ENCODE peak calls at places on chromosomes 7 and 10, in five cellular contexts. W is H9, S is neuronal stem cell, O is H1, I is trophoblast cell. T is an unnamed sample.

GRCh38 chr7:8590791-8591190 is 157.4 kb downstream of the NXPH1 start:
- DNase-seq in W (no peak), S (no peak), O (no peak), I (no peak), T (no peak)

GRCh38 chr10:110780704-110781103 is 91.0 kb upstream of the PDCD4 start:
- DNase-seq in W (no peak), S (no peak), O (no peak), I (no peak), T (no peak)

GRCh38 chr7:107746006-107746405 is 2.1 kb downstream of the CBLL1 start:
- DNase-seq in W (no peak), S (no peak), O (no peak), I (no peak), T (no peak)

GRCh38 chr10:16853201-16853600 is 36.0 kb upstream of the RSU1 start:
- DNase-seq in W (no peak), S (no peak), O (no peak), I (no peak), T (peak)

GRCh38 chr7:39691821-39692220 is 68.4 kb downstream of the RALA start:
- DNase-seq in W (no peak), S (no peak), O (no peak), I (no peak), T (peak)

GRCh38 chr10:70679498-70679897 is 7.2 kb downstream of the ADAMTS14 start:
- DNase-seq in W (no peak), S (no peak), O (no peak), I (no peak), T (no peak)

GRCh38 chr10:76430330-76430729 is 998.9 kb downstream of the LRMDA start:
- DNase-seq in W (no peak), S (no peak), O (no peak), I (no peak), T (peak)

GRCh38 chr10:31353574-31353973 is 34.6 kb downstream of the ZEB1 start:
- DNase-seq in W (no peak), S (no peak), O (no peak), I (peak), T (peak)

GRCh38 chr10:109247819-109248218 is 675.5 kb downstream of the XPNPEP1 start:
- DNase-seq in W (no peak), S (no peak), O (no peak), I (no peak), T (no peak)

GRCh38 chr10:77737608-77738007 is 100.0 kb upstream of the KCNMA1 start:
- DNase-seq in W (no peak), S (no peak), O (no peak), I (peak), T (peak)

GRCh38 chr7:156156734-156157408 is 344.6 kb upstream of the SHH start:
- DNase-seq in W (peak), S (peak), O (peak), I (peak), T (no peak)

GRCh38 chr10:91607661-91608442 is 25.0 kb downstream of the PPP1R3C start:
- DNase-seq in W (no peak), S (no peak), O (peak), I (no peak), T (no peak)

GRCh38 chr10:42367532-42368230 is 270.7 kb downstream of the ZNF33B start:
- DNase-seq in W (no peak), S (peak), O (no peak), I (peak), T (no peak)

GRCh38 chr10:17693009-17693408 is 49.1 kb downstream of the STAM start:
- DNase-seq in W (no peak), S (no peak), O (no peak), I (no peak), T (no peak)

GRCh38 chr10:123139521-123140163 is 3.9 kb downstream of the HMX3 start:
- DNase-seq in W (peak), S (no peak), O (peak), I (no peak), T (peak)

GRCh38 chr7:101099969-101100781 is 14.9 kb downstream of the TRIM56 start:
- DNase-seq in W (peak), S (peak), O (peak), I (peak), T (peak)

GRCh38 chr7:16265863-16266458 is 155.4 kb downstream of the CRPPA start:
- DNase-seq in W (no peak), S (no peak), O (no peak), I (no peak), T (no peak)

GRCh38 chr10:62652114-62652513 is 152.4 kb upstream of the ADO start:
- DNase-seq in W (no peak), S (no peak), O (no peak), I (no peak), T (no peak)

GRCh38 chr7:111238891-111239290 is 148.0 kb downstream of the LRRN3 start:
- DNase-seq in W (no peak), S (no peak), O (no peak), I (no peak), T (peak)

GRCh38 chr10:7797582-7797981 is 9.6 kb downstream of the ATP5F1C start:
- DNase-seq in W (no peak), S (no peak), O (no peak), I (peak), T (peak)

GRCh38 chr10:1155791-1156615 is 99.8 kb downstream of the WDR37 start:
- DNase-seq in W (no peak), S (no peak), O (peak), I (no peak), T (no peak)

GRCh38 chr10:44510716-44511115 is 125.8 kb upstream of the CXCL12 start:
- DNase-seq in W (no peak), S (no peak), O (no peak), I (no peak), T (no peak)

GRCh38 chr10:79346388-79347225 is 662 bp upstream of the PPIF start:
- DNase-seq in W (peak), S (no peak), O (peak), I (no peak), T (no peak)

GRCh38 chr10:131576341-131577177 is 265.0 kb upstream of the TCERG1L start:
- DNase-seq in W (no peak), S (no peak), O (peak), I (no peak), T (no peak)

GRCh38 chr7:5625938-5626337 is 155.5 kb downstream of the RNF216 start:
- DNase-seq in W (no peak), S (no peak), O (no peak), I (no peak), T (peak)

GRCh38 chr10:118444016-118444415 is 101.9 kb upstream of the FAM204A start:
- DNase-seq in W (no peak), S (no peak), O (no peak), I (no peak), T (no peak)

GRCh38 chr7:157521061-157521731 is 184.4 kb downstream of the DNAJB6 start:
- DNase-seq in W (peak), S (no peak), O (peak), I (no peak), T (no peak)

GRCh38 chr10:101897633-101898032 is 54.0 kb upstream of the KCNIP2 start:
- DNase-seq in W (no peak), S (no peak), O (no peak), I (no peak), T (peak)

GRCh38 chr7:152013974-152014373 is 11.5 kb upstream of the GALNT11 start:
- DNase-seq in W (no peak), S (no peak), O (no peak), I (no peak), T (no peak)

GRCh38 chr7:19069842-19070241 is 47.6 kb downstream of the TWIST1 start:
- DNase-seq in W (no peak), S (peak), O (no peak), I (no peak), T (no peak)

GRCh38 chr10:23914641-23915040 is 294.3 kb upstream of the KIAA1217 start:
- DNase-seq in W (no peak), S (no peak), O (no peak), I (no peak), T (no peak)

GRCh38 chr10:18043607-18044006 is 91.9 kb downstream of the SLC39A12 start:
- DNase-seq in W (no peak), S (no peak), O (no peak), I (no peak), T (no peak)

GRCh38 chr10:32150532-32151101 is 94.4 kb upstream of the KIF5B start:
- DNase-seq in W (no peak), S (no peak), O (no peak), I (no peak), T (no peak)

GRCh38 chr10:99234067-99234738 is 1.4 kb downstream of the HPSE2 start:
- DNase-seq in W (peak), S (no peak), O (peak), I (peak), T (peak)

GRCh38 chr10:17989908-17990767 is 38.4 kb downstream of the SLC39A12 start:
- DNase-seq in W (no peak), S (no peak), O (no peak), I (peak), T (peak)

GRCh38 chr7:47191876-47192291 is 390.0 kb downstream of the TNS3 start:
- DNase-seq in W (no peak), S (no peak), O (no peak), I (no peak), T (no peak)

GRCh38 chr7:47193003-47193402 is 388.9 kb downstream of the TNS3 start:
- DNase-seq in W (no peak), S (no peak), O (no peak), I (no peak), T (no peak)

GRCh38 chr7:47191316-47191715 is 390.6 kb downstream of the TNS3 start:
- DNase-seq in W (no peak), S (no peak), O (no peak), I (no peak), T (no peak)

GRCh38 chr7:47188653-47189315 is 393.1 kb downstream of the TNS3 start:
- DNase-seq in W (no peak), S (no peak), O (no peak), I (no peak), T (no peak)

GRCh38 chr7:47190462-47190861 is 391.4 kb downstream of the TNS3 start:
- DNase-seq in W (no peak), S (no peak), O (no peak), I (no peak), T (no peak)
- H2BK12ac ChIP-seq in W (no peak), S (no peak), O (no peak), I (no peak), T (no peak)

GRCh38 chr10:14291296-14291695 is 39.4 kb downstream of the FRMD4A start:
- DNase-seq in W (no peak), S (no peak), O (no peak), I (no peak), T (no peak)
- H2BK12ac ChIP-seq in W (no peak), S (no peak), O (no peak), I (no peak), T (no peak)

DNA sequence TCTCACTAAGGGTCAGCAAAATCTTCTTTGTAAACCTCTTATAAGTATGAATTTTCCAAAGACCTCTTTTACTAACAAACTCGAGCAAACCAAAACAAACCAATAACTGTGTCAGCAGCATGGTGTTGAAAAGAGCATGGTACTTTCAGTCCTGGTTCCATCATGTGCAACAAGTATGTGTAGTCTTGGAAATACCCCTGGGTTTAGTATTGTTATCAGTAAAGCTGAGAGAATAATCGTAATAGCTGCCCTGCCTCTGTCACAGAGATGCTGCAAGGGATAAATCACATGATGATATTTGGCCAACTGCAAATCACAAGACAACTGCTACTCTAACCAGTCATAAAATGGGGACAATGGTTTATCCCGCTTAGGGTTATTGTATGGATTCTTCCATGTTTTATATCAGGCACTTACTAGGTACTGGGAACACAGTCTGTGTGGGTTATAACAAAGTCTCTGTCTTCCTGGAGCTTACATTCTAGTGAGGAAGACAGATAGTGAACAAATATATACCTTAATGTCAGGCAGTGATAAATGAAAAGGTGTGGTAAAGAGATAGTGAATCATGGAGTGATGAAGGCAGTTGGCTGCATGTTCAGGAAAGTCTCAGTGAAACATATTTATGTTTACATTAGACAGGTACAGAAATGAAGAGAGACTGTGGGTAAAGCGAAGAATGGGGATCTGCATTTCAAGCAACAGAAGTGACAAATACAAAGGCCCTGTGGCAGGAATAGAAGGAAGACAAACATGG is 60.5 kb upstream of the C10orf90 start:
- DNase-seq in W (no peak), S (no peak), O (no peak), I (no peak), T (no peak)
- H2BK12ac ChIP-seq in W (no peak), S (no peak), O (no peak), I (no peak), T (no peak)

GRCh38 chr10:132762267-132762666 is 23.7 kb downstream of the NKX6-2 start:
- DNase-seq in W (no peak), S (no peak), O (no peak), I (no peak), T (no peak)
- H2BK12ac ChIP-seq in W (no peak), S (no peak), O (no peak), I (no peak), T (no peak)

GRCh38 chr7:153701678-153702077 is 350.5 kb upstream of the DPP6 start:
- DNase-seq in W (no peak), S (no peak), O (no peak), I (no peak), T (no peak)

DNA sequence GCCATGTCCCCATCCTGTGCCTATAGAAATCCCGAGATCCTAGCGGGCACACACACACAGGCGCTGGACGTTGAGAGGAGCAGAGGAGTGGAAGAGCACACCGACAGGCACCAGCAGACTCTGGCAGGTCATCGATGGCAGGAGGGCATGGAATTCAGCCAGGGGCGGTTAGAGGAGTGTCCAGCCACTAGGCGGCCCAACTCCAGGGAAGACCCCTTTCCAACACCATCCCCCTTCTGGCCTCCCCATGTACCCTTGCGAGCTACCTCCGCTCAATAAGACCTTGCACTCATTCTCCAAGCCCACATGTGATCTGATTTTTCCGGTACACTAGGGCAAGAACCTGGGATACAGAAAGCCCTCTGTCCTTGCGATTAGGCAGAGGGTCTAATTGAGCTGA is 356.0 kb upstream of the DPP6 start:
- DNase-seq in W (peak), S (no peak), O (no peak), I (no peak), T (no peak)
- H2BK12ac ChIP-seq in W (no peak), S (no peak), O (no peak), I (no peak), T (no peak)

DNA sequence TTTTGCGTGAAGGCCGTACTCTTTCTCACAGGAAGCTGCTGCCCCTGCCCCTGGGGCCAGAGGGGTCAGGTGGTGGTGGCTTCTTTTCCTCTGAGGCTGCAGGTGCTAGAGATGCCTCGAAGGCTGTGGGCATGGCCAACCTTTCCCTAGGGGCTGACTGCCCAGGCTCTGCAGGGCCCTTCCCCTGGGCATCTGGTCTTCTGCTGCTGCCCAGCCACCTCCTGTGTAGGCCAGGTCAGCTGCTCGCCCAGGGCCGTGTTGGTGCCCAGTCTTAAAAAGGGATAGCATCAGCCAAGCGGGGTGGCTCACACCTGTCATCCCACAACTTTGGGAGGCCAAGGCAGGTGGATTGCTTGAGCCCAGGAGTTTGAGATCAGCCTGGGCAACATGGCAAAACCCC is 114.3 kb downstream of the FAM53B start:
- DNase-seq in W (no peak), S (no peak), O (no peak), I (no peak), T (no peak)
- H2BK12ac ChIP-seq in W (no peak), S (no peak), O (no peak), I (no peak), T (no peak)

DNA sequence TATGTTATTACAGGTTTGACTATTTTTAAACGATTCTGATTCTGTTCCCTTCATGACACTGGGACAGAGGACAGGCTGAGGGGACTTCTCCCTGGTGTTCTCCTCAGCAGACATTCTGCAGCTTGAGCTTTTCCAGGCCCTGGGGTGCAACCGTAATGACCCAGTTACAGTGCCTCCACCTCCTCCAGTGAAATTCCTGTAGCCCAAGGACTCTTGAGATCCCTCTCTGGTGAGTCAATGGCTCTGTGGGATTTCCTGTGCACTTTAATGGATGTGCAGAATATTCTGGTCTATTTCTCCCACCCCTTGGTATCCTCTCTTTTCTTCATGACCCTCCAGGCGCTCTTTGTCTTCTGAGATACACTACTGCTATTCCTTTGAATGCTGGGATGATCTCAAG is 319.3 kb downstream of the INHBA start:
- DNase-seq in W (no peak), S (no peak), O (no peak), I (no peak), T (peak)
- H2BK12ac ChIP-seq in W (no peak), S (no peak), O (no peak), I (peak), T (no peak)

DNA sequence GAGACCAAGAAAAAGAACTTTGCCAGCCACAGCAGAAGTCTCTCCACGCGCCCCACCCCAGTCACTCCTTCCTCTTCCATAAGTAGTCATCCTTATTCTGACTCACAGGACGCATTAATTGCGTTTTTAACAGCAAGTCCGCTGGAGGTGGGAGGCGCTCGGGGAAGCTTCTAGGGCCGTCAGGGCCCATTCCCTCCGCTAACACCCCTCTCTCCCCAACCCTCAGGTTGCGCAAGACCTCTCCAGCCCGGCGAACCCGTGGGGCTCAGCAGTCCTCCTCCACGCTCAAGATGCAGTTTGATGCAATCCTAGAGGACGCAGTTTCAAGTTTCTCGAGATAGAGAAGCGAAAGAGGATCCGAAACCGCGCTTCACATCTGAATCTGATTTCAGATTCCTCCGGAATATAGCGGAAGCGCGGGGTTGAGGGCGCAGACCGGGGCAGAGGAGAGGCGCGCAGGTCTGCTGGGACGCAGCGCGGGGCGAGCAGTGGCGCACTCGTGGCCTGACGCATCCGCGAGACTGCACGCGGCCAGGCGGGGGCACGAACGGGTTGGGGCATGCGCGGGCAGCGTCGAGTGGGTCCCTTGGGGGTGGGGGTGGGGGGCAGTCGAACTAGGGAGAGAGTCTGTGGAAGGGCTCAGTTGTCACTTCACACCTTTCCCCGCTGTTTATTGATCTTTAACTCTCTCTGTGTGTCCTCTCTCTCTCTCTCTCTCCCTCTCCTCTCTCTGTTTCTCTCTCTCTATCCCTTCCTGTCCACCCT is 37.8 kb upstream of the PSAP start:
- DNase-seq in W (peak), S (peak), O (peak), I (peak), T (peak)
- H2BK12ac ChIP-seq in W (no peak), S (no peak), O (no peak), I (peak), T (peak)

GRCh38 chr7:34073676-34074075 is 168.3 kb downstream of the BMPER start:
- DNase-seq in W (no peak), S (no peak), O (no peak), I (no peak), T (no peak)
- H2BK12ac ChIP-seq in W (no peak), S (no peak), O (no peak), I (no peak), T (no peak)

GRCh38 chr10:119734396-119735332 is 8.8 kb downstream of the INPP5F start:
- DNase-seq in W (no peak), S (no peak), O (no peak), I (no peak), T (peak)
- H2BK12ac ChIP-seq in W (no peak), S (no peak), O (no peak), I (peak), T (no peak)